ENCODE peak calls at places on chromosomes 13 and 19, in five cellular contexts. X is 8988T; J is stimulated activated CD4-positive, alpha-beta T cell treated with anti-CD3 and anti-CD28 coated beads, TNF-alpha, amount 100 ng/mL, for 24 hours; I is activated CD4-positive, alpha-beta T cell treated with anti-CD3 and anti-CD28 coated beads, Interleukin-2, amount 50 U/mL, for 4 hours; U is colonic mucosa. H is an unnamed sample.

GRCh38 chr13:28321751-28322150 is 173.2 kb downstream of the FLT1 start:
- DNase-seq in X (no peak), J (no peak), I (no peak), U (no peak), H (no peak)

GRCh38 chr19:18023596-18024212 is 15.7 kb downstream of the ARRDC2 start:
- DNase-seq in X (no peak), J (no peak), I (peak; percentile 47), U (peak; percentile 72), H (peak; percentile 94)

GRCh38 chr13:110245421-110245899 is 61.5 kb downstream of the COL4A1 start:
- DNase-seq in X (no peak), J (no peak), I (no peak), U (peak; percentile 15), H (no peak)

GRCh38 chr19:46373573-46374359 is 26.9 kb downstream of the PPP5C start:
- DNase-seq in X (no peak), J (no peak), I (no peak), U (peak; percentile 95), H (no peak)

GRCh38 chr13:110555601-110556223 is 5.8 kb downstream of the RAB20 start:
- DNase-seq in X (no peak), J (no peak), I (no peak), U (peak; percentile 71), H (peak; percentile 93)

GRCh38 chr13:98707309-98707999 is 45.0 kb downstream of the SLC15A1 start:
- DNase-seq in X (no peak), J (no peak), I (no peak), U (no peak), H (no peak)

GRCh38 chr19:54069482-54069881 is 5.8 kb upstream of the VSTM1 start:
- DNase-seq in X (no peak), J (no peak), I (no peak), U (no peak), H (no peak)

GRCh38 chr13:98484289-98485219 is 92.4 kb downstream of the STK24 start:
- DNase-seq in X (peak; percentile 70), J (no peak), I (peak; percentile 68), U (peak; percentile 91), H (peak; percentile 85)

GRCh38 chr19:52786078-52786463 is 520 bp downstream of the ZNF600 start:
- DNase-seq in X (no peak), J (no peak), I (no peak), U (no peak), H (no peak)

GRCh38 chr13:34577051-34577450 is 365.0 kb upstream of the NBEA start:
- DNase-seq in X (no peak), J (no peak), I (no peak), U (no peak), H (no peak)

GRCh38 chr13:20776751-20777150 is 3.0 kb upstream of the EEF1AKMT1 start:
- DNase-seq in X (no peak), J (no peak), I (no peak), U (no peak), H (no peak)

GRCh38 chr13:80082396-80083096 is 258.4 kb downstream of the SPRY2 start:
- DNase-seq in X (no peak), J (no peak), I (no peak), U (no peak), H (no peak)

GRCh38 chr19:41584931-41585330 is 9.0 kb downstream of the CEACAM21 start:
- DNase-seq in X (no peak), J (no peak), I (no peak), U (no peak), H (no peak)

GRCh38 chr19:12665646-12666304 is 767 bp downstream of the MAN2B1 start:
- DNase-seq in X (no peak), J (no peak), I (no peak), U (no peak), H (peak; percentile 12)

GRCh38 chr13:64130600-64130999 is 2715.0 kb upstream of the PCDH20 start:
- DNase-seq in X (no peak), J (no peak), I (no peak), U (no peak), H (no peak)

GRCh38 chr19:41014643-41015042 is 23.6 kb downstream of the CYP2B6 start:
- DNase-seq in X (no peak), J (no peak), I (no peak), U (no peak), H (no peak)

GRCh38 chr13:111037838-111038397 is 77.2 kb upstream of the ARHGEF7 start:
- DNase-seq in X (no peak), J (no peak), I (no peak), U (no peak), H (no peak)

GRCh38 chr13:99085139-99085845 is 107.4 kb upstream of the DOCK9 start:
- DNase-seq in X (no peak), J (no peak), I (no peak), U (peak; percentile 22), H (no peak)

GRCh38 chr13:73335226-73335625 is 276.4 kb downstream of the KLF5 start:
- DNase-seq in X (no peak), J (no peak), I (no peak), U (no peak), H (no peak)

GRCh38 chr13:61954092-61954491 is 538.4 kb upstream of the PCDH20 start:
- DNase-seq in X (no peak), J (no peak), I (no peak), U (no peak), H (no peak)

H was measured in HL-60.